ENCODE peak calls at places on chromosomes 6 and 20, in six cellular contexts. S is left ventricle myocardium inferior, A is skeletal muscle cell, H is astrocyte of the spinal cord, M is neuronal stem cell, R is GM06990. X is an unnamed sample.

GRCh38 chr6:106477158-106477557 is 116.6 kb downstream of the CRYBG1 start:
- DNase-seq in M (no peak), A (no peak), S (no peak), R (no peak), H (no peak), X (no peak)

GRCh38 chr20:29743101-29743931 is 1514.1 kb upstream of the DEFB115 start:
- DNase-seq in M (no peak), A (no peak), H (no peak), R (no peak), S (no peak), X (no peak)

GRCh38 chr6:53281518-53282215 is 67.1 kb downstream of the ELOVL5 start:
- DNase-seq in H (no peak), S (no peak), A (no peak), R (no peak), M (no peak), X (no peak)

GRCh38 chr6:21752054-21752811 is 158.7 kb downstream of the SOX4 start:
- DNase-seq in R (no peak), S (no peak), A (no peak), H (peak), M (no peak), X (no peak)

GRCh38 chr6:46901747-46902362 is 19.9 kb downstream of the ADGRF5 start:
- DNase-seq in R (no peak), H (no peak), S (no peak), A (no peak), M (no peak), X (peak)

GRCh38 chr20:2697768-2698167 is 5.2 kb downstream of the EBF4 start:
- DNase-seq in S (no peak), H (no peak), R (no peak), M (no peak), A (no peak), X (peak)

GRCh38 chr6:43671011-43671800 is 16.4 kb downstream of the MRPS18A start:
- DNase-seq in H (no peak), A (no peak), R (no peak), M (no peak), S (no peak), X (no peak)

GRCh38 chr20:45337367-45338120 is 10.7 kb downstream of the SDC4 start:
- DNase-seq in S (peak), R (no peak), A (peak), M (no peak), H (peak), X (peak)

GRCh38 chr20:3172933-3173581 is at the start of gene LZTS3:
- DNase-seq in A (no peak), H (peak), R (peak), M (peak), S (peak), X (peak)

GRCh38 chr6:30006170-30007131 is 54.6 kb upstream of the POLR1H start:
- DNase-seq in M (no peak), H (no peak), S (peak), R (peak), A (no peak), X (peak)

GRCh38 chr6:40398810-40399477 is 188.2 kb downstream of the LRFN2 start:
- DNase-seq in S (no peak), R (no peak), A (no peak), M (no peak), H (no peak), X (no peak)

GRCh38 chr20:49228676-49229075 is 9.5 kb downstream of the DDX27 start:
- DNase-seq in M (no peak), R (no peak), S (no peak), A (peak), H (no peak), X (peak)

GRCh38 chr6:128370072-128370471 is 150.3 kb downstream of the PTPRK start:
- DNase-seq in H (peak), R (no peak), A (peak), M (no peak), S (no peak), X (no peak)

GRCh38 chr6:105428342-105428957 is 25.6 kb upstream of the PREP start:
- DNase-seq in R (no peak), H (peak), A (peak), S (no peak), M (no peak), X (no peak)

GRCh38 chr20:35974256-35974655 is 5.9 kb downstream of the CNBD2 start:
- DNase-seq in H (no peak), A (no peak), M (no peak), R (no peak), S (no peak), X (no peak)

GRCh38 chr6:84842526-84843161 is 78.2 kb upstream of the TBX18 start:
- DNase-seq in S (no peak), H (peak), A (peak), R (no peak), M (no peak), X (no peak)

GRCh38 chr6:111950661-111951426 is 77.6 kb upstream of the FYN start:
- DNase-seq in M (no peak), R (no peak), H (peak), S (peak), A (peak), X (no peak)

GRCh38 chr20:2752631-2753455 is 47.6 kb downstream of the CPXM1 start:
- DNase-seq in M (peak), H (peak), A (no peak), S (no peak), R (peak), X (peak)

GRCh38 chr20:14879020-14879697 is 541.7 kb upstream of the FLRT3 start:
- DNase-seq in S (no peak), H (peak), R (no peak), M (no peak), A (peak), X (no peak)

GRCh38 chr6:77173472-77174074 is 289.7 kb downstream of the HTR1B start:
- DNase-seq in S (no peak), R (no peak), H (no peak), M (no peak), A (no peak), X (no peak)

GRCh38 chr6:102127253-102127652 is 733.7 kb downstream of the GRIK2 start:
- DNase-seq in H (no peak), S (no peak), M (no peak), R (no peak), A (no peak), X (no peak)

GRCh38 chr6:10276106-10276505 is 138.8 kb downstream of the TFAP2A start:
- DNase-seq in M (no peak), H (peak), R (no peak), S (no peak), A (no peak), X (no peak)

GRCh38 chr6:33794910-33795615 is 6.1 kb upstream of the LEMD2 start:
- DNase-seq in S (no peak), R (no peak), A (no peak), M (no peak), H (no peak), X (no peak)

GRCh38 chr6:27251672-27252251 is 4.3 kb downstream of the PRSS16 start:
- DNase-seq in A (no peak), M (peak), S (no peak), R (peak), H (peak), X (no peak)

GRCh38 chr6:27250955-27251671 is 3.6 kb downstream of the PRSS16 start:
- DNase-seq in A (no peak), S (no peak), H (no peak), M (peak), R (peak), X (no peak)

GRCh38 chr6:27248783-27249182 is 1.3 kb downstream of the PRSS16 start:
- DNase-seq in H (no peak), S (no peak), A (no peak), R (no peak), M (no peak), X (no peak)

GRCh38 chr6:27247133-27247836 is at the start of gene PRSS16:
- DNase-seq in A (no peak), R (no peak), S (no peak), M (no peak), H (no peak), X (no peak)

GRCh38 chr6:27250277-27250954 is 2.9 kb downstream of the PRSS16 start:
- DNase-seq in M (no peak), H (no peak), A (no peak), R (no peak), S (no peak), X (no peak)
- H3K4me3 ChIP-seq in M (peak), H (peak), A (peak), R (peak), S (peak), X (peak)

DNA sequence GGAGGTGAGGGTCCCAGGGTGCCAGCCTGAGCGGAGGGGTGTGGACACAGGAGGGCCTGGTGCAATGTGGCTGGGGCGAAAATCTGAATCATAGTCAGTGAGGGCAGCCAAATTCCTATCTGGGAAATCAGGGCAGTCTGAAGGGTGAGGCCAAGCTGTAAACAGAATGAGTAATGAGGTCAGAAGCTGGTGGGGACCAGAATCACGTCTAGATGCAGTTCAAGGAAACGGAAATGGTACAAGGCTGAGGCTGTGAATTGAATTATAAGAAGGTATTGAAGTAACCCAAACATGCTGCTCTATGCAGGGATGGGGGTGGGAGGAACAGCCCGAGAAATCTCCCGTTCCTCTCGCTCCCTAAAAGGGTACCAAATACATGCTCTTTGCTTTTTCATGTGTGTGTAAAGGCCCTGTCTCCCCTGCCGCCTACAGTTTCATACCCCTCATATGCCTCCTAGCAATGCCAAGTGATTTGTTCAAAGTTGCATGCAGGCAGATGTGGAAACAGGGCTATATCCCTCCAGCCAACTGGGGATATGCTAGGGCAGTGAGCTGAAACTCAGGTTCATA is 35.2 kb upstream of the PIM1 start:
- DNase-seq in S (no peak), M (no peak), R (no peak), A (peak), H (peak), X (peak)
- H3K4me3 ChIP-seq in S (no peak), M (no peak), R (no peak), A (no peak), H (no peak), X (no peak)

GRCh38 chr6:167966540-167966905 is 30.9 kb upstream of the KIF25 start:
- DNase-seq in S (no peak), H (no peak), A (no peak), M (no peak), R (no peak), X (no peak)
- H3K4me3 ChIP-seq in S (peak), H (no peak), A (no peak), M (no peak), R (no peak), X (no peak)

GRCh38 chr6:48377115-48377514 is 266.1 kb upstream of the PTCHD4 start:
- DNase-seq in H (no peak), R (no peak), A (no peak), M (no peak), S (no peak), X (no peak)
- H3K4me3 ChIP-seq in H (no peak), R (no peak), A (no peak), M (no peak), S (no peak), X (no peak)

GRCh38 chr6:1392813-1393640 is 3.7 kb downstream of the FOXF2 start:
- DNase-seq in A (no peak), H (no peak), M (peak), R (no peak), S (no peak), X (no peak)
- H3K4me3 ChIP-seq in A (peak), H (peak), M (no peak), R (no peak), S (peak), X (peak)

X was measured in sigmoid colon.